ENCODE peak calls at places on chromosomes 2 and 18, in seven cellular contexts. One of them, this sample, is unnamed.

GRCh38 chr18:63236990-63237389 is 82.6 kb downstream of the BCL2 start:
- DNase-seq in GM23248: peak; percentile 44
- DNase-seq in neural progenitor cell: no peak
- DNase-seq in SK-N-SH: no peak
- DNase-seq in PC-3: no peak
- DNase-seq in PC-9: no peak
- DNase-seq in MM.1S: no peak
- DNase-seq in this sample: peak; percentile 19

GRCh38 chr2:66173635-66174034 is 261.3 kb upstream of the MEIS1 start:
- DNase-seq in GM23248: no peak
- DNase-seq in neural progenitor cell: no peak
- DNase-seq in SK-N-SH: no peak
- DNase-seq in PC-3: no peak
- DNase-seq in PC-9: no peak
- DNase-seq in MM.1S: no peak
- DNase-seq in this sample: no peak

GRCh38 chr2:97797355-97797754 is 84.0 kb downstream of the ZAP70 start:
- DNase-seq in GM23248: no peak
- DNase-seq in neural progenitor cell: no peak
- DNase-seq in SK-N-SH: no peak
- DNase-seq in PC-3: peak; percentile 53
- DNase-seq in PC-9: no peak
- DNase-seq in MM.1S: no peak
- DNase-seq in this sample: no peak

GRCh38 chr2:31415421-31415820 is 879 bp upstream of the XDH start:
- DNase-seq in GM23248: peak; percentile 60
- DNase-seq in neural progenitor cell: no peak
- DNase-seq in SK-N-SH: no peak
- DNase-seq in PC-3: no peak
- DNase-seq in PC-9: no peak
- DNase-seq in MM.1S: no peak
- DNase-seq in this sample: no peak

GRCh38 chr2:63364866-63365265 is 223.4 kb downstream of the WDPCP start:
- DNase-seq in GM23248: no peak
- DNase-seq in neural progenitor cell: no peak
- DNase-seq in SK-N-SH: no peak
- DNase-seq in PC-3: peak; percentile 27
- DNase-seq in PC-9: no peak
- DNase-seq in MM.1S: no peak
- DNase-seq in this sample: no peak

GRCh38 chr18:3466051-3466450 is 16.1 kb downstream of the TGIF1 start:
- DNase-seq in GM23248: peak; percentile 92
- DNase-seq in neural progenitor cell: no peak
- DNase-seq in SK-N-SH: no peak
- DNase-seq in PC-3: peak; percentile 74
- DNase-seq in PC-9: no peak
- DNase-seq in MM.1S: no peak
- DNase-seq in this sample: no peak

GRCh38 chr2:16908671-16909070 is 243.0 kb upstream of the CYRIA start:
- DNase-seq in GM23248: peak; percentile 48
- DNase-seq in neural progenitor cell: no peak
- DNase-seq in SK-N-SH: no peak
- DNase-seq in PC-3: peak; percentile 19
- DNase-seq in PC-9: no peak
- DNase-seq in MM.1S: no peak
- DNase-seq in this sample: no peak

GRCh38 chr18:65737346-65737745 is 13.5 kb upstream of the CDH7 start:
- DNase-seq in GM23248: no peak
- DNase-seq in neural progenitor cell: peak; percentile 21
- DNase-seq in SK-N-SH: no peak
- DNase-seq in PC-3: no peak
- DNase-seq in PC-9: no peak
- DNase-seq in MM.1S: no peak
- DNase-seq in this sample: no peak

GRCh38 chr2:201257381-201257940 is 2.9 kb upstream of the CASP8 start:
- DNase-seq in GM23248: no peak
- DNase-seq in neural progenitor cell: no peak
- DNase-seq in SK-N-SH: no peak
- DNase-seq in PC-3: no peak
- DNase-seq in PC-9: peak; percentile 65
- DNase-seq in MM.1S: peak; percentile 59
- DNase-seq in this sample: no peak

GRCh38 chr2:65231892-65232477 is 4.4 kb downstream of the ACTR2 start:
- DNase-seq in GM23248: peak; percentile 90
- DNase-seq in neural progenitor cell: no peak
- DNase-seq in SK-N-SH: no peak
- DNase-seq in PC-3: no peak
- DNase-seq in PC-9: no peak
- DNase-seq in MM.1S: no peak
- DNase-seq in this sample: peak; percentile 8

GRCh38 chr18:961644-962355 is 57.1 kb downstream of the ADCYAP1 start:
- DNase-seq in GM23248: peak; percentile 46
- DNase-seq in neural progenitor cell: peak; percentile 25
- DNase-seq in SK-N-SH: peak; percentile 23
- DNase-seq in PC-3: peak; percentile 70
- DNase-seq in PC-9: peak; percentile 49
- DNase-seq in MM.1S: peak; percentile 68
- DNase-seq in this sample: peak; percentile 75

GRCh38 chr2:187982668-187983067 is 309.0 kb upstream of the GULP1 start:
- DNase-seq in GM23248: peak; percentile 88
- DNase-seq in neural progenitor cell: no peak
- DNase-seq in SK-N-SH: no peak
- DNase-seq in PC-3: peak; percentile 17
- DNase-seq in PC-9: no peak
- DNase-seq in MM.1S: peak; percentile 96
- DNase-seq in this sample: no peak

GRCh38 chr18:49550621-49551020 is 11.2 kb upstream of the LIPG start:
- DNase-seq in GM23248: no peak
- DNase-seq in neural progenitor cell: no peak
- DNase-seq in SK-N-SH: no peak
- DNase-seq in PC-3: no peak
- DNase-seq in PC-9: no peak
- DNase-seq in MM.1S: no peak
- DNase-seq in this sample: no peak

GRCh38 chr18:49273201-49273880 is 187.1 kb downstream of the DYM start:
- DNase-seq in GM23248: peak; percentile 12
- DNase-seq in neural progenitor cell: no peak
- DNase-seq in SK-N-SH: no peak
- DNase-seq in PC-3: peak; percentile 12
- DNase-seq in PC-9: no peak
- DNase-seq in MM.1S: no peak
- DNase-seq in this sample: no peak

GRCh38 chr2:173353556-173353955 is 1.1 kb upstream of the CDCA7 start:
- DNase-seq in GM23248: no peak
- DNase-seq in neural progenitor cell: peak; percentile 12
- DNase-seq in SK-N-SH: no peak
- DNase-seq in PC-3: no peak
- DNase-seq in PC-9: no peak
- DNase-seq in MM.1S: no peak
- DNase-seq in this sample: peak; percentile 21

GRCh38 chr2:234425923-234426603 is 70.8 kb downstream of the ARL4C start:
- DNase-seq in GM23248: no peak
- DNase-seq in neural progenitor cell: no peak
- DNase-seq in SK-N-SH: no peak
- DNase-seq in PC-3: peak; percentile 34
- DNase-seq in PC-9: peak; percentile 83
- DNase-seq in MM.1S: peak; percentile 97
- DNase-seq in this sample: no peak

GRCh38 chr18:51437280-51438271 is 240.1 kb upstream of the MEX3C start:
- DNase-seq in GM23248: no peak
- DNase-seq in neural progenitor cell: no peak
- DNase-seq in SK-N-SH: no peak
- DNase-seq in PC-3: no peak
- DNase-seq in PC-9: no peak
- DNase-seq in MM.1S: no peak
- DNase-seq in this sample: no peak

GRCh38 chr2:148362144-148362796 is 282.3 kb upstream of the EPC2 start:
- DNase-seq in GM23248: no peak
- DNase-seq in neural progenitor cell: no peak
- DNase-seq in SK-N-SH: no peak
- DNase-seq in PC-3: no peak
- DNase-seq in PC-9: no peak
- DNase-seq in MM.1S: no peak
- DNase-seq in this sample: peak; percentile 28

GRCh38 chr18:23684515-23685197 is 4.6 kb upstream of the LAMA3 start:
- DNase-seq in GM23248: peak; percentile 77
- DNase-seq in neural progenitor cell: no peak
- DNase-seq in SK-N-SH: no peak
- DNase-seq in PC-3: peak; percentile 92
- DNase-seq in PC-9: no peak
- DNase-seq in MM.1S: no peak
- DNase-seq in this sample: no peak

GRCh38 chr2:171712051-171712450 is 24.8 kb downstream of the DYNC1I2 start:
- DNase-seq in GM23248: peak; percentile 89
- DNase-seq in neural progenitor cell: no peak
- DNase-seq in SK-N-SH: no peak
- DNase-seq in PC-3: peak; percentile 74
- DNase-seq in PC-9: no peak
- DNase-seq in MM.1S: no peak
- DNase-seq in this sample: no peak

GRCh38 chr2:11367170-11367569 is 22.7 kb upstream of the ROCK2 start:
- DNase-seq in GM23248: no peak
- DNase-seq in neural progenitor cell: no peak
- DNase-seq in SK-N-SH: no peak
- DNase-seq in PC-3: no peak
- DNase-seq in PC-9: no peak
- DNase-seq in MM.1S: no peak
- DNase-seq in this sample: no peak

GRCh38 chr18:26415041-26415440 is 133.3 kb downstream of the KCTD1 start:
- DNase-seq in GM23248: peak; percentile 6
- DNase-seq in neural progenitor cell: no peak
- DNase-seq in SK-N-SH: no peak
- DNase-seq in PC-3: no peak
- DNase-seq in PC-9: no peak
- DNase-seq in MM.1S: no peak
- DNase-seq in this sample: peak; percentile 40
- H3F3A ChIP-seq in GM23248: no peaks in the 10 kb centered on the region
- H3F3A ChIP-seq in neural progenitor cell: no peaks in the 10 kb centered on the region
- H3F3A ChIP-seq in SK-N-SH: no peaks in the 10 kb centered on the region
- H3F3A ChIP-seq in PC-3: no peaks in the 10 kb centered on the region
- H3F3A ChIP-seq in PC-9: no peaks in the 10 kb centered on the region
- H3F3A ChIP-seq in MM.1S: no peaks in the 10 kb centered on the region
- H3F3A ChIP-seq in this sample: peaks cover 6% of the 10 kb centered on the region

DNA sequence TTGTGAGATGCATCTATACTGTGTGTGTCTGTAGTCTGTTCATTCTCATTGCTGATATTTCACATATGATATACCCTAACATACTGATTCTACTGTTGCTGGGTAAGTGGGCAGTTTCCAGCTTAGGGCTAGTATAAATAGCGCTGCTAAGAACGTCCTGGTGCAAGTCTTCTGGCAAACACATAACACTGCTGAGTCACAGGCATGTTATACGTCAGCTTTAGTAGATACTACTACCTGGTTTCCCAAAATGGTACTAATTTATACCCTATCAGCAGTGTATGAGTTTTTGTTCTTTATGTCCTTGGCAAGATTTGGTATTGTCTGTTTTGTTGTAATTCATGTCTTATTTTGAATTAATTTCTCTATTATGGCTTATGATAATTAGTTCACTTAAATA is 1.2 kb upstream of the NPHP1 start:
- DNase-seq in GM23248: peak; percentile 34
- DNase-seq in neural progenitor cell: no peak
- DNase-seq in SK-N-SH: no peak
- DNase-seq in PC-3: peak; percentile 57
- DNase-seq in PC-9: no peak
- DNase-seq in MM.1S: no peak
- DNase-seq in this sample: no peak
- H3K4me2 ChIP-seq in GM23248: no peak overlapping the region
- H3K4me2 ChIP-seq in neural progenitor cell: no peak overlapping the region
- H3K4me2 ChIP-seq in SK-N-SH: no peak overlapping the region
- H3K4me2 ChIP-seq in PC-3: peak overlapping the region; percentile 98
- H3K4me2 ChIP-seq in PC-9: peak overlapping the region; percentile 85
- H3K4me2 ChIP-seq in MM.1S: no peak overlapping the region
- H3K4me2 ChIP-seq in this sample: no peak overlapping the region

DNA sequence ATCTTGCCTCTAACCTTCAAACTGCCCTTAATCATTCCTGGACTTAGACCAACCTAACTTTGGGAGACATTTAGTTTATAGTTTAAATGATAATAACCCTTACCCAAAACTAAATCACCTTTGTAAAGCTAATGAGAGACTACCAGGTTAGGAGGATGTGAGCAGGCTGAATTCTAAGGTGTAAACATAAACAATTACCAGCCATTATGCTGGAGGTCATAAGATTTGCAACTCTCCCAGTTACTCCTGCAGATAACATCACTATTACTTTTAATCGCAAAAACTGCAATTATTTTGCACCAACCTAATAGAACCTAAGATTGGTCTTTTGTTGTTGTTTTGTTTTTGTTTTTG is 86.5 kb upstream of the MSH6 start:
- DNase-seq in GM23248: no peak
- DNase-seq in neural progenitor cell: no peak
- DNase-seq in SK-N-SH: no peak
- DNase-seq in PC-3: no peak
- DNase-seq in PC-9: no peak
- DNase-seq in MM.1S: no peak
- DNase-seq in this sample: peak; percentile 56
- H3F3A ChIP-seq in GM23248: no peaks in the 10 kb centered on the region
- H3F3A ChIP-seq in neural progenitor cell: peaks cover 54% of the 10 kb centered on the region
- H3F3A ChIP-seq in SK-N-SH: no peaks in the 10 kb centered on the region
- H3F3A ChIP-seq in PC-3: no peaks in the 10 kb centered on the region
- H3F3A ChIP-seq in PC-9: no peaks in the 10 kb centered on the region
- H3F3A ChIP-seq in MM.1S: no peaks in the 10 kb centered on the region
- H3F3A ChIP-seq in this sample: peaks cover 14% of the 10 kb centered on the region

DNA sequence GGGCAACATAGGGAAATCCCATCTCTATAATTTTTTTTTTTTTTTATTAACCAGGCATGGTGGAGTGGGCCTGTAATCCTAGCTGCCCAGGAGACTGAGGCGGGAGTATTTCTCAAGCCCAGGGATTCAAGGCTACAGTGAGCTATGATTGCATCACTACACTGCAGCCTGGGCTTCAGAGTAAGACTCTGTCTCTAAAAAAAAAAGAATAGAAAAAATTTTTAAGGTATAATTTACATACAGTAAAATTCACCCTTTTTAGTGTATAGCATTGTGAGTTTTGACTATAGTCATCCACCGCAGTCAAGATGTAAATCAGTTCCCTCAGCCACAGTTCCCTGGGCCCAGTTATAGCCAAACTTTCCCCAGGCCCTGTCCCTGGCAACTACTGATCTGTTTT is 57.1 kb upstream of the MSH6 start:
- DNase-seq in GM23248: no peak
- DNase-seq in neural progenitor cell: no peak
- DNase-seq in SK-N-SH: no peak
- DNase-seq in PC-3: no peak
- DNase-seq in PC-9: no peak
- DNase-seq in MM.1S: no peak
- DNase-seq in this sample: no peak
- H3K4me2 ChIP-seq in GM23248: no peak overlapping the region
- H3K4me2 ChIP-seq in neural progenitor cell: no peak overlapping the region
- H3K4me2 ChIP-seq in SK-N-SH: no peak overlapping the region
- H3K4me2 ChIP-seq in PC-3: no peak overlapping the region
- H3K4me2 ChIP-seq in PC-9: no peak overlapping the region
- H3K4me2 ChIP-seq in MM.1S: no peak overlapping the region
- H3K4me2 ChIP-seq in this sample: no peak overlapping the region

This sample was measured in GM23338.